ENCODE peak calls at places on chromosomes 4 and X, in ten cellular contexts. H is CD4-positive, CD25-positive, alpha-beta regulatory T cell; X is mesendoderm; Z is Panc1; G is SK-MEL-5; T is NCI-H2081; W is activated CD4-positive, alpha-beta T cell treated with anti-CD3 and anti-CD28 coated beads, Interleukin-2, amount 50 U/mL, for 1 hour; I is NCI-H69; Q is Calu3; O is cerebellum. V is an unnamed sample.

GRCh38 chr4:185534850-185535761 is at the start of gene PDLIM3:
- DNase-seq in Q (peak), O (peak), X (peak), H (no peak), G (peak), Z (no peak), T (peak), W (no peak), I (peak), V (peak)

GRCh38 chr4:185559913-185560281 is 24.6 kb upstream of the PDLIM3 start:
- DNase-seq in O (no peak), X (peak), H (no peak), I (peak), W (no peak), Q (peak), Z (no peak), G (no peak), T (no peak), V (no peak)

GRCh38 chr4:89071311-89071710 is 14.3 kb upstream of the FAM13A start:
- DNase-seq in W (no peak), T (no peak), X (no peak), Z (no peak), I (no peak), H (no peak), O (no peak), Q (no peak), G (no peak), V (no peak)

GRCh38 chr4:508675-509373 is 9.8 kb downstream of the PIGG start:
- DNase-seq in W (no peak), T (no peak), Z (no peak), H (no peak), Q (no peak), G (no peak), I (no peak), X (no peak), O (no peak), V (no peak)

GRCh38 chr4:132108784-132109183 is 1040.3 kb upstream of the PCDH10 start:
- DNase-seq in Q (no peak), G (no peak), T (no peak), X (no peak), I (no peak), O (no peak), W (no peak), Z (no peak), H (no peak), V (no peak)

GRCh38 chr4:89992744-89993143 is 98.1 kb downstream of the MMRN1 start:
- DNase-seq in Z (no peak), W (no peak), X (no peak), Q (no peak), T (no peak), G (no peak), H (no peak), I (no peak), O (no peak), V (no peak)

GRCh38 chr4:122606364-122607043 is 14.4 kb downstream of the IL21 start:
- DNase-seq in G (no peak), W (no peak), H (no peak), O (no peak), Q (no peak), X (peak), T (no peak), I (peak), Z (no peak), V (peak)

GRCh38 chrX:17635231-17635630 is 102.1 kb upstream of the SCML1 start:
- DNase-seq in T (no peak), H (no peak), O (no peak), W (no peak), I (peak), Z (no peak), Q (peak), G (no peak), X (peak), V (peak)

GRCh38 chrX:31508338-31508737 is 436.5 kb upstream of the FTHL17 start:
- DNase-seq in H (no peak), T (no peak), W (no peak), Q (peak), G (peak), X (peak), I (no peak), O (no peak), Z (no peak), V (peak)

GRCh38 chrX:41381685-41382084 is 47.7 kb downstream of the DDX3X start:
- DNase-seq in Q (peak), W (no peak), H (no peak), G (peak), I (no peak), X (peak), T (no peak), O (no peak), Z (no peak), V (peak)

GRCh38 chr4:46389301-46389761 is 597 bp downstream of the GABRA2 start:
- DNase-seq in Q (no peak), Z (no peak), G (no peak), W (no peak), I (no peak), H (no peak), X (peak), T (no peak), O (peak), V (peak)

V was measured in GM23338.